ENCODE peak calls at places on chromosomes 12 and 14, in six cellular contexts. P is AG04450, G is lower lobe of right lung, F is ovary, A is right lobe of liver, R is fibroblast of lung. Z is an unnamed sample.

GRCh38 chr14:87497301-87497700 is 495.7 kb downstream of the GALC start:
- DNase-seq in P (no peak), G (no peak), F (no peak), A (no peak), R (no peak), Z (no peak)

GRCh38 chr14:95140060-95140858 is 17.1 kb downstream of the DICER1 start:
- DNase-seq in P (no peak), G (no peak), F (no peak), A (no peak), R (no peak), Z (no peak)

GRCh38 chr14:67137744-67138371 is 51.4 kb upstream of the GARIN2 start:
- DNase-seq in P (no peak), G (no peak), F (no peak), A (no peak), R (peak), Z (no peak)

GRCh38 chr14:88559852-88560251 is 3.0 kb upstream of the ZC3H14 start:
- DNase-seq in P (peak), G (no peak), F (no peak), A (no peak), R (peak), Z (peak)

GRCh38 chr12:121669525-121669908 is at the start of gene MORN3:
- DNase-seq in P (no peak), G (no peak), F (no peak), A (no peak), R (no peak), Z (no peak)

GRCh38 chr14:61571931-61572330 is 123.4 kb upstream of the HIF1A start:
- DNase-seq in P (no peak), G (no peak), F (no peak), A (no peak), R (no peak), Z (no peak)

GRCh38 chr14:105843444-105844046 is 317.2 kb downstream of the TMEM121 start:
- DNase-seq in P (no peak), G (no peak), F (no peak), A (no peak), R (no peak), Z (no peak)

GRCh38 chr14:52299692-52300278 is 14.3 kb upstream of the PTGER2 start:
- DNase-seq in P (no peak), G (no peak), F (no peak), A (no peak), R (peak), Z (peak)

GRCh38 chr12:64670856-64671639 is 60.8 kb downstream of the RASSF3 start:
- DNase-seq in P (no peak), G (no peak), F (no peak), A (no peak), R (peak), Z (peak)

GRCh38 chr14:84087986-84088531 is 1441.9 kb upstream of the FLRT2 start:
- DNase-seq in P (peak), G (no peak), F (no peak), A (no peak), R (peak), Z (peak)

GRCh38 chr14:83419420-83419819 is 1885.8 kb upstream of the SEL1L start:
- DNase-seq in P (no peak), G (peak), F (no peak), A (no peak), R (no peak), Z (no peak)

GRCh38 chr14:20680843-20681347 is 3.5 kb upstream of the RNASE4 start:
- DNase-seq in P (no peak), G (no peak), F (no peak), A (no peak), R (no peak), Z (no peak)

GRCh38 chr14:64938972-64939816 is 3.4 kb downstream of the GPX2 start:
- DNase-seq in P (no peak), G (no peak), F (no peak), A (no peak), R (no peak), Z (no peak)

GRCh38 chr12:61213646-61214045 is 1046.6 kb upstream of the USP15 start:
- DNase-seq in P (no peak), G (no peak), F (no peak), A (no peak), R (no peak), Z (no peak)

GRCh38 chr14:70188608-70189540 is at the start of gene SLC8A3:
- DNase-seq in P (no peak), G (no peak), F (no peak), A (peak), R (peak), Z (peak)

GRCh38 chr12:107661830-107662229 is 23.8 kb upstream of the PWP1 start:
- DNase-seq in P (no peak), G (no peak), F (no peak), A (no peak), R (no peak), Z (no peak)

GRCh38 chr14:72638021-72638420 is 255.9 kb downstream of the DPF3 start:
- DNase-seq in P (peak), G (no peak), F (no peak), A (no peak), R (peak), Z (peak)

GRCh38 chr12:87870061-87870460 is 159.1 kb downstream of the C12orf50 start:
- DNase-seq in P (no peak), G (no peak), F (no peak), A (no peak), R (peak), Z (no peak)

GRCh38 chr12:15601210-15601800 is 187.9 kb downstream of the EPS8 start:
- DNase-seq in P (peak), G (no peak), F (no peak), A (no peak), R (peak), Z (peak)

GRCh38 chr12:89400415-89400814 is 48.1 kb upstream of the DUSP6 start:
- DNase-seq in P (no peak), G (no peak), F (no peak), A (no peak), R (no peak), Z (no peak)
- TF ChIP-seq CTCF in P (no peak), G (no peak), F (no peak), A (no peak), R (no peak), Z (no peak)

GRCh38 chr12:54933381-54933780 is 51.2 kb downstream of the TESPA1 start:
- DNase-seq in P (no peak), G (no peak), F (no peak), A (no peak), R (no peak), Z (peak)
- H3K4me3 ChIP-seq in P (no peak), G (no peak), F (no peak), A (no peak), R (no peak), Z (no peak)

GRCh38 chr14:37591311-37591940 is 3.6 kb downstream of the FOXA1 start:
- DNase-seq in P (no peak), G (peak), F (no peak), A (peak), R (no peak), Z (no peak)
- TF ChIP-seq CTCF in P (no peak), G (peak), F (no peak), A (peak), R (no peak), Z (peak)

GRCh38 chr14:74610199-74610865 is 1.7 kb downstream of the LTBP2 start:
- DNase-seq in P (no peak), G (no peak), F (no peak), A (no peak), R (no peak), Z (no peak)

GRCh38 chr14:74610866-74611671 is 968 bp downstream of the LTBP2 start:
- DNase-seq in P (no peak), G (no peak), F (peak), A (no peak), R (peak), Z (peak)

GRCh38 chr14:74611672-74612345 is at the start of gene LTBP2:
- DNase-seq in P (no peak), G (no peak), F (no peak), A (no peak), R (no peak), Z (no peak)

GRCh38 chr14:74608959-74609611 is 3.0 kb downstream of the LTBP2 start:
- DNase-seq in P (peak), G (peak), F (peak), A (peak), R (peak), Z (peak)

GRCh38 chr14:74609721-74610120 is 2.3 kb downstream of the LTBP2 start:
- DNase-seq in P (no peak), G (no peak), F (no peak), A (no peak), R (peak), Z (peak)
- H3K4me3 ChIP-seq in P (peak), G (peak), F (no peak), A (no peak), R (peak), Z (peak)

DNA sequence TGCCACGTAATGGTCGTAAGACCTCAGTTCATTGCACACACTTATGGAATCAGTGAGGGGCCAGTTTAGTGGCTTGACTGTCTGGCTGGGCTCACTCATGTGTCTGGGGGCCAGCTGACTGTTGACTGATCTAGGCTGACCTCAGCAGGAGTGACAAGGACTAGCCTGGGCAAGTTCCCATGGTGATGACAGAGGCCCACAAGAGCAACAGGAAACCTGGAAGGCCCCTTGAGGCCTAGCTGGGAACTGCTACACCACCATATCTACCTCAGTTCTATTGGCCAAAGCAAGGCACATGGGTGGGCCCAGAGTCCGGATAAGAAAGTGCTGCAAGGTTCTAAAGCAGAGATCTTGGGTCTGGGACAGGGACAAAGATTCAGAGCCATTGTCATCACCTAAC is 21.3 kb upstream of the RFLNA start:
- DNase-seq in P (no peak), G (no peak), F (no peak), A (peak), R (peak), Z (peak)
- TF ChIP-seq CTCF in P (peak), G (peak), F (no peak), A (no peak), R (peak), Z (peak)

Z was measured in brain microvascular endothelial cell.